ENCODE peak calls at places on chromosomes 6 and 20, in nine cellular contexts. One of them, this sample, is unnamed.

GRCh38 chr6:3455490-3456394 is 1.1 kb downstream of the SLC22A23 start:
- DNase-seq in lower lobe of right lung: peak; percentile 59
- DNase-seq in GM12865: no peak
- DNase-seq in tibial nerve: no peak
- DNase-seq in heart left ventricle: peak; percentile 18
- DNase-seq in fibroblast of lung: no peak
- DNase-seq in astrocyte of the spinal cord: no peak
- DNase-seq in AG09309: no peak
- DNase-seq in PC-3: no peak
- DNase-seq in this sample: no peak

GRCh38 chr6:92617726-92618125 is 801.6 kb downstream of the EPHA7 start:
- DNase-seq in tibial nerve: no peak
- DNase-seq in GM12865: no peak
- DNase-seq in AG09309: no peak
- DNase-seq in heart left ventricle: no peak
- DNase-seq in lower lobe of right lung: no peak
- DNase-seq in fibroblast of lung: no peak
- DNase-seq in astrocyte of the spinal cord: no peak
- DNase-seq in PC-3: no peak
- DNase-seq in this sample: no peak

GRCh38 chr20:10924628-10925266 is 250.9 kb upstream of the JAG1 start:
- DNase-seq in PC-3: peak; percentile 84
- DNase-seq in AG09309: peak; percentile 88
- DNase-seq in heart left ventricle: no peak
- DNase-seq in fibroblast of lung: peak; percentile 92
- DNase-seq in astrocyte of the spinal cord: peak; percentile 49
- DNase-seq in GM12865: no peak
- DNase-seq in lower lobe of right lung: no peak
- DNase-seq in tibial nerve: no peak
- DNase-seq in this sample: peak; percentile 74

GRCh38 chr6:167826230-167827061 is at the start of gene AFDN:
- DNase-seq in fibroblast of lung: peak; percentile 33
- DNase-seq in AG09309: no peak
- DNase-seq in PC-3: peak; percentile 49
- DNase-seq in heart left ventricle: peak; percentile 78
- DNase-seq in lower lobe of right lung: peak; percentile 83
- DNase-seq in GM12865: peak; percentile 74
- DNase-seq in astrocyte of the spinal cord: no peak
- DNase-seq in tibial nerve: peak; percentile 59
- DNase-seq in this sample: peak; percentile 51

GRCh38 chr6:33724281-33725023 is 13.0 kb upstream of the UQCC2 start:
- DNase-seq in GM12865: no peak
- DNase-seq in lower lobe of right lung: peak; percentile 9
- DNase-seq in AG09309: no peak
- DNase-seq in fibroblast of lung: no peak
- DNase-seq in astrocyte of the spinal cord: no peak
- DNase-seq in PC-3: no peak
- DNase-seq in tibial nerve: no peak
- DNase-seq in heart left ventricle: no peak
- DNase-seq in this sample: no peak

GRCh38 chr6:141421378-141421777 is 711.3 kb upstream of the GJE1 start:
- DNase-seq in GM12865: no peak
- DNase-seq in AG09309: peak; percentile 54
- DNase-seq in heart left ventricle: no peak
- DNase-seq in fibroblast of lung: peak; percentile 78
- DNase-seq in PC-3: peak; percentile 82
- DNase-seq in tibial nerve: no peak
- DNase-seq in astrocyte of the spinal cord: peak; percentile 79
- DNase-seq in lower lobe of right lung: no peak
- DNase-seq in this sample: peak; percentile 77

GRCh38 chr6:160510199-160510598 is 153.9 kb downstream of the LPA start:
- DNase-seq in heart left ventricle: no peak
- DNase-seq in AG09309: no peak
- DNase-seq in tibial nerve: no peak
- DNase-seq in lower lobe of right lung: no peak
- DNase-seq in astrocyte of the spinal cord: peak; percentile 25
- DNase-seq in GM12865: no peak
- DNase-seq in fibroblast of lung: peak; percentile 65
- DNase-seq in PC-3: peak; percentile 68
- DNase-seq in this sample: peak; percentile 74

GRCh38 chr20:39875493-39876110 is 813.4 kb downstream of the MAFB start:
- DNase-seq in lower lobe of right lung: no peak
- DNase-seq in heart left ventricle: no peak
- DNase-seq in tibial nerve: no peak
- DNase-seq in GM12865: no peak
- DNase-seq in PC-3: no peak
- DNase-seq in fibroblast of lung: no peak
- DNase-seq in AG09309: no peak
- DNase-seq in astrocyte of the spinal cord: no peak
- DNase-seq in this sample: no peak

GRCh38 chr6:83518946-83519489 is 6.7 kb downstream of the PRSS35 start:
- DNase-seq in heart left ventricle: no peak
- DNase-seq in PC-3: peak; percentile 27
- DNase-seq in GM12865: no peak
- DNase-seq in astrocyte of the spinal cord: peak; percentile 16
- DNase-seq in fibroblast of lung: peak; percentile 53
- DNase-seq in lower lobe of right lung: no peak
- DNase-seq in tibial nerve: no peak
- DNase-seq in AG09309: no peak
- DNase-seq in this sample: peak; percentile 39

GRCh38 chr20:17873410-17874270 is 95.0 kb downstream of the SNX5 start:
- DNase-seq in PC-3: peak; percentile 65
- DNase-seq in tibial nerve: peak; percentile 94
- DNase-seq in astrocyte of the spinal cord: peak; percentile 94
- DNase-seq in GM12865: peak; percentile 27
- DNase-seq in lower lobe of right lung: peak; percentile 88
- DNase-seq in fibroblast of lung: peak; percentile 97
- DNase-seq in AG09309: peak; percentile 95
- DNase-seq in heart left ventricle: peak; percentile 82
- DNase-seq in this sample: peak; percentile 93

GRCh38 chr20:32737371-32738223 is 5.7 kb downstream of the COMMD7 start:
- DNase-seq in fibroblast of lung: peak; percentile 56
- DNase-seq in PC-3: peak; percentile 26
- DNase-seq in tibial nerve: no peak
- DNase-seq in AG09309: peak; percentile 57
- DNase-seq in GM12865: no peak
- DNase-seq in astrocyte of the spinal cord: peak; percentile 91
- DNase-seq in heart left ventricle: no peak
- DNase-seq in lower lobe of right lung: no peak
- DNase-seq in this sample: peak; percentile 72

GRCh38 chr6:85674604-85675003 is 31.9 kb upstream of the SYNCRIP start:
- DNase-seq in astrocyte of the spinal cord: no peak
- DNase-seq in lower lobe of right lung: no peak
- DNase-seq in heart left ventricle: no peak
- DNase-seq in PC-3: no peak
- DNase-seq in fibroblast of lung: peak; percentile 8
- DNase-seq in tibial nerve: no peak
- DNase-seq in GM12865: peak; percentile 37
- DNase-seq in AG09309: no peak
- DNase-seq in this sample: no peak

GRCh38 chr6:16332175-16332542 is 93.8 kb downstream of the GMPR start:
- DNase-seq in fibroblast of lung: peak; percentile 79
- DNase-seq in heart left ventricle: peak; percentile 81
- DNase-seq in PC-3: peak; percentile 83
- DNase-seq in lower lobe of right lung: peak; percentile 75
- DNase-seq in tibial nerve: peak; percentile 67
- DNase-seq in AG09309: no peak
- DNase-seq in GM12865: peak; percentile 92
- DNase-seq in astrocyte of the spinal cord: peak; percentile 74
- DNase-seq in this sample: peak; percentile 84

GRCh38 chr20:1757072-1757471 is 99.5 kb upstream of the SIRPG start:
- DNase-seq in PC-3: peak; percentile 39
- DNase-seq in GM12865: no peak
- DNase-seq in fibroblast of lung: no peak
- DNase-seq in heart left ventricle: no peak
- DNase-seq in lower lobe of right lung: no peak
- DNase-seq in astrocyte of the spinal cord: no peak
- DNase-seq in AG09309: no peak
- DNase-seq in tibial nerve: no peak
- DNase-seq in this sample: no peak

GRCh38 chr6:63504777-63505384 is 67.4 kb upstream of the LOC128125822 start:
- DNase-seq in PC-3: peak; percentile 27
- DNase-seq in fibroblast of lung: no peak
- DNase-seq in GM12865: peak; percentile 91
- DNase-seq in astrocyte of the spinal cord: no peak
- DNase-seq in tibial nerve: no peak
- DNase-seq in lower lobe of right lung: no peak
- DNase-seq in AG09309: no peak
- DNase-seq in heart left ventricle: no peak
- DNase-seq in this sample: no peak

GRCh38 chr6:170090561-170090960 is 200.3 kb downstream of the DLL1 start:
- DNase-seq in PC-3: no peak
- DNase-seq in lower lobe of right lung: no peak
- DNase-seq in heart left ventricle: no peak
- DNase-seq in GM12865: no peak
- DNase-seq in AG09309: no peak
- DNase-seq in tibial nerve: no peak
- DNase-seq in astrocyte of the spinal cord: no peak
- DNase-seq in fibroblast of lung: no peak
- DNase-seq in this sample: no peak

GRCh38 chr6:109304284-109305015 is 77.8 kb downstream of the CD164 start:
- DNase-seq in tibial nerve: no peak
- DNase-seq in heart left ventricle: no peak
- DNase-seq in astrocyte of the spinal cord: no peak
- DNase-seq in PC-3: no peak
- DNase-seq in AG09309: no peak
- DNase-seq in GM12865: peak; percentile 30
- DNase-seq in lower lobe of right lung: no peak
- DNase-seq in fibroblast of lung: no peak
- DNase-seq in this sample: peak; percentile 28

GRCh38 chr6:149545258-149545753 is 537 bp downstream of the PPIL4 start:
- DNase-seq in PC-3: peak; percentile 28
- DNase-seq in heart left ventricle: peak; percentile 23
- DNase-seq in AG09309: peak; percentile 21
- DNase-seq in GM12865: peak; percentile 66
- DNase-seq in astrocyte of the spinal cord: peak; percentile 79
- DNase-seq in lower lobe of right lung: peak; percentile 52
- DNase-seq in tibial nerve: no peak
- DNase-seq in fibroblast of lung: peak; percentile 77
- DNase-seq in this sample: peak; percentile 78
- TF ChIP-seq CTCF in PC-3: no peak
- TF ChIP-seq CTCF in heart left ventricle: no peak
- TF ChIP-seq CTCF in AG09309: no peak
- TF ChIP-seq CTCF in GM12865: peak; percentile 16
- TF ChIP-seq CTCF in astrocyte of the spinal cord: no peak
- TF ChIP-seq CTCF in lower lobe of right lung: no peak
- TF ChIP-seq CTCF in tibial nerve: no peak
- TF ChIP-seq CTCF in fibroblast of lung: no peak
- TF ChIP-seq CTCF in this sample: no peak

DNA sequence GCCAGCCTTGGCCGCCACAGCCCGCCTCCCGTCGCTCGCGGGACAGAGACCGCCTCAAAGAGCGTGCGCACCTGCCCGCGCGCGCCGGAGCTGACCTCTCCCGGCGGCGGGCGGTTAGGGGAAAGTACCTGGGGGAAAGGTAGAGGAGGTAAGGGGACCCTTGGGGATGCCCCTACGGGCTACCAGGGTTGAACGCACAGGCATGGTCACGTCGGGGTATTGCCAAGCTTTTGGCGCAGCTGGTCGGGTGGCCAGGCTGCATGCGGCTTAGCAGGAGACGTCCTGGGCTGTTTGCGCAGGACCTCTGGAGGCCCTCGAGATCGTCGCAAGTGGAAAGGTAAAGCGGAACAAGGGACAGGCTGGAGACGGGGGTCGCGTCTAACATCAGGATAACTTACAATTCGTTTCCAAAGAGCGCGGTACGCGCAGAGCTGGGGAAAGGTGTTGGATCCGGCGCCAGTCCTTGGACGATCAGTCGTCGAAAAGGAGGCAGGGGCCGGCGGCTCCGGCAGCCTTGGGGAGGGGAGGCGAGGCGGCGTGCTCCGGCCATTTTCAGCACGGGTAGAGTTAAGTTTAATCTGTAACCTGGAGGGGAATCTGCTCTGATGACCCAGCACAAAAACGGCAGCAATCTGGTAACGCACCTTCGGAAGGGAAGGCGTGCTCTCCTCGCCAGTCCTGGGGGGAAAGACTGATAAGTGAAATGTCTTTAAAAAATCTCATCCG is 9.0 kb downstream of the GNAS-AS1 start:
- DNase-seq in PC-3: no peak
- DNase-seq in tibial nerve: no peak
- DNase-seq in GM12865: no peak
- DNase-seq in AG09309: no peak
- DNase-seq in lower lobe of right lung: no peak
- DNase-seq in fibroblast of lung: no peak
- DNase-seq in astrocyte of the spinal cord: no peak
- DNase-seq in heart left ventricle: no peak
- DNase-seq in this sample: no peak
- H3K4me3 ChIP-seq in PC-3: no peak overlapping the region
- H3K4me3 ChIP-seq in tibial nerve: no peak overlapping the region
- H3K4me3 ChIP-seq in GM12865: no peak overlapping the region
- H3K4me3 ChIP-seq in AG09309: no peak overlapping the region
- H3K4me3 ChIP-seq in lower lobe of right lung: no peak overlapping the region
- H3K4me3 ChIP-seq in fibroblast of lung: no peak overlapping the region
- H3K4me3 ChIP-seq in astrocyte of the spinal cord: no peak overlapping the region
- H3K4me3 ChIP-seq in heart left ventricle: no peak overlapping the region
- H3K4me3 ChIP-seq in this sample: no peak overlapping the region

GRCh38 chr20:62331347-62331746 is 28.6 kb downstream of the ADRM1 start:
- DNase-seq in PC-3: no peak
- DNase-seq in GM12865: no peak
- DNase-seq in tibial nerve: no peak
- DNase-seq in astrocyte of the spinal cord: no peak
- DNase-seq in AG09309: no peak
- DNase-seq in fibroblast of lung: no peak
- DNase-seq in heart left ventricle: no peak
- DNase-seq in lower lobe of right lung: no peak
- DNase-seq in this sample: no peak
- TF ChIP-seq CTCF in PC-3: no peak
- TF ChIP-seq CTCF in GM12865: no peak
- TF ChIP-seq CTCF in tibial nerve: no peak
- TF ChIP-seq CTCF in astrocyte of the spinal cord: no peak
- TF ChIP-seq CTCF in AG09309: no peak
- TF ChIP-seq CTCF in fibroblast of lung: no peak
- TF ChIP-seq CTCF in heart left ventricle: no peak
- TF ChIP-seq CTCF in lower lobe of right lung: no peak
- TF ChIP-seq CTCF in this sample: no peak

GRCh38 chr6:138346302-138347195 is 31.2 kb upstream of the SMIM28 start:
- DNase-seq in AG09309: peak; percentile 8
- DNase-seq in heart left ventricle: no peak
- DNase-seq in tibial nerve: no peak
- DNase-seq in lower lobe of right lung: no peak
- DNase-seq in astrocyte of the spinal cord: peak; percentile 73
- DNase-seq in fibroblast of lung: no peak
- DNase-seq in PC-3: no peak
- DNase-seq in GM12865: no peak
- DNase-seq in this sample: peak; percentile 56

GRCh38 chr6:138347840-138348239 is 29.9 kb upstream of the SMIM28 start:
- DNase-seq in fibroblast of lung: no peak
- DNase-seq in heart left ventricle: no peak
- DNase-seq in PC-3: no peak
- DNase-seq in GM12865: no peak
- DNase-seq in tibial nerve: no peak
- DNase-seq in astrocyte of the spinal cord: no peak
- DNase-seq in AG09309: no peak
- DNase-seq in lower lobe of right lung: no peak
- DNase-seq in this sample: no peak

GRCh38 chr6:138349891-138350290 is 27.8 kb upstream of the SMIM28 start:
- DNase-seq in GM12865: no peak
- DNase-seq in AG09309: peak; percentile 7
- DNase-seq in tibial nerve: no peak
- DNase-seq in astrocyte of the spinal cord: peak; percentile 62
- DNase-seq in lower lobe of right lung: no peak
- DNase-seq in heart left ventricle: no peak
- DNase-seq in PC-3: no peak
- DNase-seq in fibroblast of lung: no peak
- DNase-seq in this sample: peak; percentile 9
- H3K4me3 ChIP-seq in GM12865: no peak overlapping the region
- H3K4me3 ChIP-seq in AG09309: no peak overlapping the region
- H3K4me3 ChIP-seq in tibial nerve: no peak overlapping the region
- H3K4me3 ChIP-seq in astrocyte of the spinal cord: no peak overlapping the region
- H3K4me3 ChIP-seq in lower lobe of right lung: no peak overlapping the region
- H3K4me3 ChIP-seq in heart left ventricle: no peak overlapping the region
- H3K4me3 ChIP-seq in PC-3: no peak overlapping the region
- H3K4me3 ChIP-seq in fibroblast of lung: no peak overlapping the region
- H3K4me3 ChIP-seq in this sample: no peak overlapping the region

This sample was measured in fibroblast of pulmonary artery.